ENCODE peak calls at places on chromosomes 1 and 21, in six cellular contexts. B, K, C, R, P and O are unnamed samples.

GRCh38 chr1:226217273-226217672 is 6.2 kb upstream of the MIXL1 start:
- DNase-seq in B (peak; percentile 73), K (no peak), C (peak; percentile 64), R (no peak), P (no peak), O (no peak)

GRCh38 chr1:247115545-247115944 is 11.4 kb upstream of the ZNF669 start:
- DNase-seq in B (no peak), K (no peak), C (no peak), R (no peak), P (no peak), O (no peak)

GRCh38 chr1:193569696-193570269 is 383.4 kb upstream of the B3GALT2 start:
- DNase-seq in B (peak; percentile 91), K (no peak), C (peak; percentile 93), R (no peak), P (no peak), O (no peak)

GRCh38 chr1:153778051-153778823 is 3.0 kb downstream of the SLC27A3 start:
- DNase-seq in B (no peak), K (peak; percentile 29), C (no peak), R (no peak), P (no peak), O (no peak)

GRCh38 chr1:222697203-222697602 is 15.1 kb downstream of the AIDA start:
- DNase-seq in B (no peak), K (no peak), C (no peak), R (no peak), P (no peak), O (no peak)

GRCh38 chr1:65420590-65421340 is at the start of the genes LEPR and LEPROT:
- DNase-seq in B (peak; percentile 38), K (no peak), C (peak; percentile 72), R (peak; percentile 95), P (peak; percentile 20), O (no peak)

GRCh38 chr1:14238472-14239059 is 359.9 kb upstream of the KAZN start:
- DNase-seq in B (no peak), K (no peak), C (no peak), R (no peak), P (no peak), O (no peak)

GRCh38 chr1:224219612-224220011 is 36.6 kb downstream of the DEGS1 start:
- DNase-seq in B (no peak), K (no peak), C (no peak), R (no peak), P (no peak), O (no peak)

GRCh38 chr1:10668241-10668761 is 128.1 kb downstream of the CASZ1 start:
- DNase-seq in B (no peak), K (no peak), C (peak; percentile 77), R (no peak), P (no peak), O (no peak)

GRCh38 chr1:182634306-182635072 is 30.3 kb upstream of the RGS16 start:
- DNase-seq in B (no peak), K (no peak), C (no peak), R (no peak), P (no peak), O (no peak)

GRCh38 chr1:35505911-35506798 is 51.0 kb downstream of the KIAA0319L start:
- DNase-seq in B (peak; percentile 59), K (no peak), C (peak; percentile 91), R (no peak), P (peak; percentile 12), O (no peak)

GRCh38 chr1:157090771-157091170 is 8.8 kb downstream of the ETV3L start:
- DNase-seq in B (no peak), K (peak; percentile 20), C (no peak), R (no peak), P (no peak), O (no peak)

GRCh38 chr1:109091196-109092193 is 931 bp downstream of the TMEM167B start:
- DNase-seq in B (peak; percentile 75), K (no peak), C (peak; percentile 85), R (no peak), P (peak; percentile 37), O (no peak)

GRCh38 chr1:206075786-206076725 is 23.1 kb downstream of the RHEX start:
- DNase-seq in B (peak; percentile 43), K (no peak), C (peak; percentile 26), R (no peak), P (no peak), O (no peak)

GRCh38 chr1:74571493-74571800 is 59.0 kb upstream of the LRRC53 start:
- DNase-seq in B (no peak), K (no peak), C (no peak), R (no peak), P (no peak), O (no peak)

GRCh38 chr21:31339736-31340135 is 4.3 kb downstream of the TIAM1 start:
- DNase-seq in B (peak; percentile 42), K (no peak), C (no peak), R (no peak), P (no peak), O (no peak)

GRCh38 chr1:22155517-22155916 is 12.6 kb upstream of the WNT4 start:
- DNase-seq in B (no peak), K (no peak), C (no peak), R (no peak), P (no peak), O (no peak)

GRCh38 chr1:216247937-216248336 is 175.3 kb downstream of the USH2A start:
- DNase-seq in B (peak; percentile 16), K (no peak), C (no peak), R (no peak), P (no peak), O (no peak)

GRCh38 chr1:6270432-6270831 is 9.5 kb upstream of the GPR153 start:
- DNase-seq in B (no peak), K (no peak), C (no peak), R (no peak), P (no peak), O (no peak)

GRCh38 chr1:153422450-153423068 is 6.2 kb downstream of the S100A7A start:
- DNase-seq in B (peak; percentile 64), K (peak; percentile 62), C (peak; percentile 55), R (peak; percentile 88), P (peak; percentile 37), O (peak; percentile 86)

GRCh38 chr1:23867542-23867952 is 543 bp downstream of the FUCA1 start:
- DNase-seq in B (no peak), K (no peak), C (no peak), R (peak; percentile 66), P (no peak), O (no peak)

GRCh38 chr1:245306020-245306419 is 151.2 kb downstream of the KIF26B start:
- DNase-seq in B (no peak), K (no peak), C (no peak), R (no peak), P (no peak), O (no peak)

GRCh38 chr1:29651684-29652665 is 415.7 kb downstream of the PTPRU start:
- DNase-seq in B (no peak), K (peak; percentile 3), C (no peak), R (peak; percentile 26), P (no peak), O (no peak)

GRCh38 chr1:29653034-29653810 is 416.9 kb downstream of the PTPRU start:
- DNase-seq in B (no peak), K (peak; percentile 20), C (no peak), R (peak; percentile 28), P (no peak), O (no peak)

GRCh38 chr1:29655145-29655544 is 418.8 kb downstream of the PTPRU start:
- DNase-seq in B (no peak), K (no peak), C (no peak), R (no peak), P (no peak), O (no peak)

GRCh38 chr1:29655945-29656866 is 419.9 kb downstream of the PTPRU start:
- DNase-seq in B (peak; percentile 16), K (peak; percentile 57), C (no peak), R (peak; percentile 69), P (no peak), O (no peak)

GRCh38 chr1:29653886-29654450 is 417.6 kb downstream of the PTPRU start:
- DNase-seq in B (no peak), K (peak; percentile 8), C (no peak), R (no peak), P (no peak), O (no peak)
- H4K91ac ChIP-seq in B (no peak overlapping the region), K (no peak overlapping the region), C (no peak overlapping the region), R (no peak overlapping the region), P (no peak overlapping the region), O (no peak overlapping the region)

DNA sequence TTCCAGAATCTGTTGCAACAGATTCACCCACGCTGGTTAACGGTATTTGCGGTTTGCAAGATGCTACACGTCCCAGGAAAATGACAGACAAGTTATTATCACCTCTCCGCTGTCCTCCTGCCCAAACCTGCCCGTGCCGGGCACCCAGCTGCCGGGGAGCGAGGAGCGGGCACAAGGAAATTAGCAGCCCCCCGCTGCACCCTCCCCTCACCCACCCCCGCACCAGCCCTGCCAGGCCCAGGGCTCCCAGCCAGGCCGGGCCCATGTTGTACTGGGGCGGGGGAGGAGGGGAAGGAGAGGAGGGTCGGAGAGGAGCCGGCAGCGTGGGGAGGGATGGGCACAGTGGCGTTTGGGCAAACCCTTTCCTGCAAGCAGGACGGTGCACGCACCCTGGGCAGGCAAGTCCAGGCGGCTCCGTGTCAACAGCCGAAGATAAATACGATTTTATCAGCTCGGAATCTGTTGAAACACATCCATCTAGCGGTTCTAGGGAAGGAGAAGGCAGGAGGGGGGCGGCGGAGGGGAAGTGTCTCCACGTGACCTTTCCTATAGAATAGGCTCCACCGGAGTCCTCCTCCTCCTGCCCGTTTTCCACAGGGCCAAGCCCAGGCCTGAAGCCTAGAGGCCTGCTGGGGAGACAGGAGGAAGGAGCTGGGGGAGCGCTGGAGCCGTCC is 35.1 kb upstream of the CCDC27 start:
- DNase-seq in B (no peak), K (no peak), C (no peak), R (no peak), P (no peak), O (no peak)
- H4K91ac ChIP-seq in B (no peak overlapping the region), K (no peak overlapping the region), C (no peak overlapping the region), R (no peak overlapping the region), P (no peak overlapping the region), O (no peak overlapping the region)

GRCh38 chr1:47416319-47417128 is 439 bp downstream of the FOXE3 start:
- DNase-seq in B (no peak), K (peak; percentile 47), C (no peak), R (peak; percentile 77), P (no peak), O (peak; percentile 21)

GRCh38 chr1:47418122-47418521 is 2.0 kb downstream of the FOXE3 start:
- DNase-seq in B (no peak), K (no peak), C (no peak), R (no peak), P (no peak), O (no peak)

GRCh38 chr1:47420547-47420946 is 4.5 kb downstream of the FOXE3 start:
- DNase-seq in B (no peak), K (no peak), C (no peak), R (no peak), P (no peak), O (no peak)

GRCh38 chr1:47417129-47418044 is 1.3 kb downstream of the FOXE3 start:
- DNase-seq in B (no peak), K (peak; percentile 48), C (no peak), R (peak; percentile 71), P (no peak), O (no peak)

GRCh38 chr1:47418681-47419272 is 2.7 kb downstream of the FOXE3 start:
- DNase-seq in B (peak; percentile 20), K (no peak), C (no peak), R (no peak), P (peak; percentile 71), O (no peak)
- H4K91ac ChIP-seq in B (no peak overlapping the region), K (no peak overlapping the region), C (no peak overlapping the region), R (no peak overlapping the region), P (no peak overlapping the region), O (no peak overlapping the region)

DNA sequence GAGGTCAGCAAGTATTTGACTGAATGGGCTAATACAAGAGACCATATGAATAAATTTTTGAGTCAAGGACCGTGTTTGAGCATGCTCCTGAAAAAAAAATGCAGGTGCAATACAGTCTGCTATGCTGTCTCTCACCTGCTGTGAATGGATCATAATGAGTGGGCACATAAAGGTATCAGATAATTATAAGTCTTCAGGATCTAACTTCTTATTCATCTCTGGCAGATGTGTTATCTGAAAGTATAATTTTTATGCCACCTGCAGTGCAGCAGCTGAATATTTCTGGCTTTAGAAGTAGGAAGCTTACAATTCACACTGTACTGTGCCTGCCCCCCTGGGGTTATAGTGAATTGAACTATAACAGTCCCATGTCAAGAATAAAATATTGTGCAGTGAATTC is 333.3 kb downstream of the MRPL39 start:
- DNase-seq in B (no peak), K (no peak), C (no peak), R (no peak), P (no peak), O (no peak)
- H4K91ac ChIP-seq in B (no peak overlapping the region), K (no peak overlapping the region), C (no peak overlapping the region), R (no peak overlapping the region), P (no peak overlapping the region), O (no peak overlapping the region)